ENCODE peak calls at places on chromosomes 16 and 17, in six cellular contexts. U is MG63, M is BE2C, C is Caco-2, L is psoas muscle, X is left lung. V is an unnamed sample. For H3K36me3, the result is how much of the 10 kb centered on the place peaks cover.

GRCh38 chr17:29069526-29070041 is 26.6 kb downstream of the PIPOX start:
- DNase-seq in U (no peak), M (no peak), C (peak), L (no peak), X (no peak), V (no peak)

GRCh38 chr16:11480634-11481033 is 106.1 kb downstream of the LITAF start:
- DNase-seq in U (no peak), M (no peak), C (no peak), L (no peak), X (no peak), V (no peak)

GRCh38 chr16:24504467-24505345 is 34.7 kb upstream of the RBBP6 start:
- DNase-seq in U (peak), M (peak), C (peak), L (no peak), X (no peak), V (peak)

GRCh38 chr16:20789130-20789529 is 17.1 kb downstream of the ERI2 start:
- DNase-seq in U (no peak), M (no peak), C (no peak), L (no peak), X (no peak), V (no peak)

GRCh38 chr17:39450051-39450450 is 1.0 kb downstream of the MED1 start:
- DNase-seq in U (peak), M (no peak), C (no peak), L (no peak), X (no peak), V (no peak)

GRCh38 chr16:1102921-1103648 is 7.0 kb upstream of the C1QTNF8 start:
- DNase-seq in U (peak), M (peak), C (peak), L (peak), X (peak), V (peak)

GRCh38 chr17:66214893-66215528 is 14.2 kb downstream of the APOH start:
- DNase-seq in U (no peak), M (no peak), C (no peak), L (no peak), X (no peak), V (no peak)

GRCh38 chr16:71407731-71408130 is 34.1 kb downstream of the TLE7 start:
- DNase-seq in U (no peak), M (no peak), C (no peak), L (no peak), X (no peak), V (no peak)

GRCh38 chr17:18225562-18226283 is at the start of gene LLGL1:
- DNase-seq in U (no peak), M (no peak), C (no peak), L (peak), X (no peak), V (no peak)

GRCh38 chr16:67278773-67279295 is 498 bp upstream of the PLEKHG4 start:
- DNase-seq in U (peak), M (peak), C (peak), L (peak), X (no peak), V (no peak)

GRCh38 chr16:11901091-11901490 is 14.7 kb downstream of the GSPT1 start:
- DNase-seq in U (no peak), M (no peak), C (no peak), L (no peak), X (no peak), V (no peak)

GRCh38 chr17:1643999-1644492 is 1.5 kb downstream of the SCARF1 start:
- DNase-seq in U (no peak), M (no peak), C (no peak), L (no peak), X (no peak), V (no peak)

GRCh38 chr16:58217341-58217925 is 19.5 kb upstream of the CSNK2A2 start:
- DNase-seq in U (no peak), M (no peak), C (no peak), L (no peak), X (no peak), V (no peak)

GRCh38 chr16:67458121-67458641 is 22.8 kb downstream of the ATP6V0D1 start:
- DNase-seq in U (no peak), M (no peak), C (no peak), L (peak), X (no peak), V (no peak)

GRCh38 chr17:77308768-77309726 is 168.3 kb downstream of the SEC14L1 start:
- DNase-seq in U (peak), M (peak), C (no peak), L (no peak), X (no peak), V (no peak)

GRCh38 chr17:35609831-35610230 is 22.7 kb downstream of the AP2B1 start:
- DNase-seq in U (no peak), M (no peak), C (no peak), L (no peak), X (no peak), V (no peak)

DNA sequence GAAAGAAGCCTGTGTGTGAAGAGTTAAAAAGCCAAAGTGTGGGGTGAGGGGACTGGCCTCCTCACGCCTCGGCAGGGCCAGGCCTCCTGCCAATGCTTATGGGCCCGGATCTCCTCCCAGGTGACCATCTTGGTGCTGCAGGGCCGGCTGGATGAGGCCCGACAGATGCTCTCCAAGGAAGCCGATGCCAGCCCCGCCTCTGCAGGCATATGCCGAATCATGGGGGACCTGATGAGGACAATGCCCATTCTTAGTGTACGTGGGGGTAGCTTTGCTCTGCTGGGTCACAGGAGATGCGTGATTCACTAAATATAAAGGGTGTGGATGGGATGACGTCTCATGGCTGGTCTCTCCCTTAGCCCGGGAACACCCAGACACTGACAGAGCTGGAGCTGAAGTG is 19.5 kb downstream of the NUP85 start:
- DNase-seq in U (no peak), M (no peak), C (no peak), L (no peak), X (no peak), V (no peak)
- H3K36me3 ChIP-seq in U (half or more), M (half or more), C (under half), L (under half), X (under half), V (half or more)

GRCh38 chr16:28193530-28194423 is 18.0 kb downstream of the XPO6 start:
- DNase-seq in U (peak), M (no peak), C (peak), L (peak), X (no peak), V (peak)
- H3K4me3 ChIP-seq in U (no peak), M (no peak), C (no peak), L (no peak), X (no peak), V (no peak)

DNA sequence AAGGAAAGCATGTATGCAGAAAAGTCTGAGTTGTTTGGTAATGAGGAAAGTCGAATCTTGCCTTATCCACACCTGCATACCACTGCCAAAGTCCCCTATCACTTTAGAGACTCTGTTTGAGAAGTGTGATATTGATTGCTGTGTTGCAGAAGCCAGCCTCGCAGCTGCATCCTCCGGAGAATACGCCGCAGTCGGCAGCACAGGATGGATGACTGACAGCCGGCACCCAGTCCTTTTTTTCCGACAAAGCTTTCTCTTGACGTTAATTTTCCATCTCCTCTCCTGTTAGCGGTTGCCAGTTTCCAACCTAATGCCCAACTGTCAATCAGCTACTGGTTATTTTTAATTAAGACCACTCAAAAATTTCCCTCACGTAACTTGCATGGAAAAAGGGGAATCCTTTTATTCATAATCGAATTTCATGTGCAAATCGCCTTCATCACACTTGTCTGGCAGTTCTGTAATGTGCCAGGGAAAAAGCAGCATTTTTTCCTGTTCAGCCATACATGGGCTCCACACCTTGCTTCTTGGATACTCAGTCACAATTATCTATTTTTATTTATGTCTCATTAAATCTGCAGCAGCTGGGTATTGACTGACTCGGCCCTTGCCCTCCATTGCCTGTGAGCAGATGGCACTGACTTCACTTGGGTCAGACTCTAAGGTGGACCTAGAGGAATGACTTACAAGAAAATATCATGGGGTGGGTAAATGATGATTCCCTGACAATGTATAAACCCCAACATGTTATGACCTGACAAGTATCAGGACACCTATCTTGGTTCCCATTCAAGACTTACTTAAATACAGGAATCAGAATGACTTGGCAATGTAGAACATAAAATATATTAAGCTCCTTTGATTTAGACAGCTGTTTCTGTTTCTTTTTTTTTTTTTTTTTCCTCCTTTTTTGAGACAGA is 953.8 kb downstream of the CDH11 start:
- DNase-seq in U (no peak), M (peak), C (no peak), L (no peak), X (no peak), V (no peak)
- H3K36me3 ChIP-seq in U (under half), M (under half), C (under half), L (under half), X (under half), V (under half)

DNA sequence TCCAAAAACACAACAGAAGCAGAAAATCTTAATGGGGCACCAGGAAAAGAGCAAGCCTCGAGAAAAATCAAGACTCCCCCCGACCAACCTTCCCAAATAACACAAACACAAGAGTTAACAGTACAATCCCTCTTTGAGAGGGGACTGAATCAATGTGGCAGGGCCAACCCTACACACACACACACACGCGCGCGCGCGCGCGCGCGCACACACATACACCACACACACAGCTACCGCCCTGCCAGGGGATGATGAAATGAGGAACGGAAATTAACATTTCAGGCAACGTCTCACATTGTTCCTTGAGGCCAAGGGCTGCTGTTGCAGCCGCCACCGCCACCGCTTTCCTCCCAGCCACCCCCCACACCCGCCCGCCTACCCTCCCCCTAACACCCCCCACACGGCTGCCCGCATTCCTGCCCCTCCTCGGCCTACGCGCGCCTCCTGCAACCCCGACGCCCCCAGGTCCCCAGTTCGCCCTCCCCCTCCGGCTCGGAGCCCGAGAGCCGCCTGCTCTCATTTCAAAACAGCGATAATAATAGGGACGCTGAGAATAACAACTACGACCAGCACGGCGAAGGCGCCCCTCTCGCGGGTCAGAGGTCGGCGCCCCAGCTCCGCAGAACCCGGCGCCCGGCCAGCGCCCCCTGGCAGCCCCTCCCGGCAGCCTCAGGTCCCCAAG is 1.2 kb downstream of the ANKRD11 start:
- DNase-seq in U (peak), M (peak), C (peak), L (peak), X (peak), V (peak)
- H3K4me3 ChIP-seq in U (peak), M (peak), C (peak), L (peak), X (peak), V (peak)

GRCh38 chr17:32197987-32198386 is 55.7 kb downstream of the RHOT1 start:
- DNase-seq in U (no peak), M (no peak), C (no peak), L (no peak), X (no peak), V (no peak)
- H3K36me3 ChIP-seq in U (half or more), M (under half), C (under half), L (under half), X (under half), V (under half)

GRCh38 chr16:84350611-84351400 is 17.5 kb upstream of the ATP2C2 start:
- DNase-seq in U (no peak), M (no peak), C (no peak), L (no peak), X (no peak), V (no peak)
- H3K4me3 ChIP-seq in U (no peak), M (no peak), C (no peak), L (no peak), X (no peak), V (no peak)

GRCh38 chr17:44887016-44887415 is 12.2 kb downstream of the EFTUD2 start:
- DNase-seq in U (no peak), M (no peak), C (no peak), L (no peak), X (no peak), V (no peak)
- H3K36me3 ChIP-seq in U (half or more), M (half or more), C (under half), L (under half), X (under half), V (half or more)

GRCh38 chr17:50764860-50765259 is 2.5 kb downstream of the ANKRD40CL start:
- DNase-seq in U (no peak), M (no peak), C (peak), L (no peak), X (no peak), V (no peak)
- H3K4me3 ChIP-seq in U (no peak), M (no peak), C (no peak), L (no peak), X (no peak), V (no peak)

GRCh38 chr16:89695086-89695874 is 6.2 kb downstream of the SPATA2L start:
- DNase-seq in U (no peak), M (no peak), C (peak), L (no peak), X (peak), V (no peak)
- H3K36me3 ChIP-seq in U (under half), M (under half), C (under half), L (under half), X (under half), V (half or more)

GRCh38 chr17:48929812-48930165 is 14.9 kb downstream of the SNF8 start:
- DNase-seq in U (no peak), M (no peak), C (no peak), L (no peak), X (no peak), V (no peak)

GRCh38 chr17:48928876-48929811 is 15.5 kb downstream of the SNF8 start:
- DNase-seq in U (no peak), M (no peak), C (no peak), L (no peak), X (no peak), V (no peak)

GRCh38 chr17:48927978-48928716 is 16.5 kb downstream of the SNF8 start:
- DNase-seq in U (no peak), M (no peak), C (no peak), L (no peak), X (no peak), V (no peak)

GRCh38 chr17:48925251-48925990 is 17.2 kb downstream of the UBE2Z start:
- DNase-seq in U (no peak), M (no peak), C (no peak), L (no peak), X (no peak), V (no peak)

DNA sequence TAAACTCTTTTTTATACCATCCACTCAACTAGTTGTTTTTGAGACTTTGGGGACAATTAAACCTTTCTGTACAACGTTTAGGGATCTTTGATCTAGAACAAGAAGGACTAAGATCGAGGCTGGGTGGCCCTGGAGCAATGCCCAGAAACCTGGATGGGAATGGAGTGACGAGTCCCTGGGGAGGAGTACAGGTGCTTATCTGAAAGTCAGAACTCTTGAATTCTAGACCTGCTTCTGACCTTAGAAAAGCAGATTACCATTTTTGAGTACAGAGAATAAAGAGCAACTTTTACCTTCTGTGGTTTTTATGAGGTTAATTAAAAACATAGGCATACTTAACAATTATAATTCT is 17.8 kb downstream of the UBE2Z start:
- DNase-seq in U (no peak), M (no peak), C (no peak), L (no peak), X (no peak), V (no peak)
- H3K4me3 ChIP-seq in U (no peak), M (no peak), C (no peak), L (no peak), X (no peak), V (no peak)